ENCODE peak calls at places on chromosomes 7 and 10, in six cellular contexts. V is MM.1S, B is fibroblast of lung, O is neuronal stem cell, H is GM23248, S is neural progenitor cell. X is an unnamed sample.

GRCh38 chr10:110754375-110755120 is 110.4 kb downstream of the RBM20 start:
- DNase-seq in V (no peak), B (no peak), O (no peak), H (no peak), S (no peak), X (no peak)

GRCh38 chr10:118276203-118276602 is 65.9 kb downstream of the FAM204A start:
- DNase-seq in V (no peak), B (no peak), O (no peak), H (peak), S (no peak), X (no peak)

GRCh38 chr10:132420469-132421376 is 23.7 kb downstream of the PWWP2B start:
- DNase-seq in V (no peak), B (no peak), O (no peak), H (peak), S (no peak), X (no peak)

GRCh38 chr10:123642697-123643096 is 23.5 kb upstream of the GPR26 start:
- DNase-seq in V (no peak), B (no peak), O (no peak), H (no peak), S (no peak), X (no peak)

GRCh38 chr10:3702569-3702968 is 82.4 kb downstream of the KLF6 start:
- DNase-seq in V (no peak), B (no peak), O (no peak), H (no peak), S (no peak), X (no peak)

GRCh38 chr7:77450054-77450453 is 33.9 kb upstream of the GSAP start:
- DNase-seq in V (no peak), B (peak), O (no peak), H (peak), S (no peak), X (no peak)

GRCh38 chr10:80411267-80411668 is 2.9 kb downstream of the PRXL2A start:
- DNase-seq in V (no peak), B (no peak), O (no peak), H (no peak), S (no peak), X (no peak)

GRCh38 chr10:119291223-119291900 is 84.0 kb downstream of the GRK5 start:
- DNase-seq in V (no peak), B (no peak), O (no peak), H (no peak), S (no peak), X (no peak)

GRCh38 chr7:157502701-157503111 is 165.9 kb downstream of the DNAJB6 start:
- DNase-seq in V (no peak), B (peak), O (no peak), H (peak), S (no peak), X (no peak)

GRCh38 chr7:50312176-50312575 is 7.7 kb downstream of the IKZF1 start:
- DNase-seq in V (no peak), B (no peak), O (no peak), H (no peak), S (no peak), X (peak)

GRCh38 chr7:132251327-132251659 is 325.0 kb downstream of the PLXNA4 start:
- DNase-seq in V (no peak), B (peak), O (peak), H (no peak), S (peak), X (no peak)

GRCh38 chr10:71783917-71784678 is 10.8 kb upstream of the VSIR start:
- DNase-seq in V (no peak), B (no peak), O (no peak), H (no peak), S (no peak), X (no peak)

GRCh38 chr10:110151871-110152270 is 55.5 kb upstream of the MXI1 start:
- DNase-seq in V (no peak), B (no peak), O (peak), H (no peak), S (peak), X (no peak)

GRCh38 chr7:158569858-158570239 is 17.8 kb downstream of the PTPRN2 start:
- DNase-seq in V (no peak), B (no peak), O (no peak), H (no peak), S (no peak), X (no peak)
- H3K4me3 ChIP-seq in V (no peak), B (no peak), O (no peak), H (no peak), S (no peak), X (no peak)

GRCh38 chr10:83078645-83079044 is 1060.7 kb upstream of the GHITM start:
- DNase-seq in V (no peak), B (no peak), O (no peak), H (no peak), S (no peak), X (no peak)
- H3K9ac ChIP-seq in V (no peak), B (no peak), O (no peak), H (no peak), S (no peak), X (no peak)

GRCh38 chr7:28106316-28106957 is 74.2 kb downstream of the JAZF1 start:
- DNase-seq in V (no peak), B (peak), O (no peak), H (no peak), S (no peak), X (no peak)

GRCh38 chr7:28103984-28104628 is 76.5 kb downstream of the JAZF1 start:
- DNase-seq in V (no peak), B (peak), O (no peak), H (no peak), S (no peak), X (no peak)

GRCh38 chr7:28102778-28103177 is 77.8 kb downstream of the JAZF1 start:
- DNase-seq in V (no peak), B (peak), O (no peak), H (peak), S (no peak), X (no peak)

GRCh38 chr7:28104811-28105210 is 75.8 kb downstream of the JAZF1 start:
- DNase-seq in V (no peak), B (no peak), O (no peak), H (no peak), S (no peak), X (no peak)

GRCh38 chr7:28105234-28105633 is 75.4 kb downstream of the JAZF1 start:
- DNase-seq in V (no peak), B (no peak), O (no peak), H (no peak), S (no peak), X (no peak)
- H3K4me3 ChIP-seq in V (no peak), B (no peak), O (no peak), H (no peak), S (no peak), X (no peak)

GRCh38 chr7:150399861-150400778 is 21.0 kb downstream of the ZNF775 start:
- DNase-seq in V (no peak), B (peak), O (no peak), H (peak), S (no peak), X (no peak)
- H3K9ac ChIP-seq in V (no peak), B (no peak), O (no peak), H (no peak), S (no peak), X (no peak)

DNA sequence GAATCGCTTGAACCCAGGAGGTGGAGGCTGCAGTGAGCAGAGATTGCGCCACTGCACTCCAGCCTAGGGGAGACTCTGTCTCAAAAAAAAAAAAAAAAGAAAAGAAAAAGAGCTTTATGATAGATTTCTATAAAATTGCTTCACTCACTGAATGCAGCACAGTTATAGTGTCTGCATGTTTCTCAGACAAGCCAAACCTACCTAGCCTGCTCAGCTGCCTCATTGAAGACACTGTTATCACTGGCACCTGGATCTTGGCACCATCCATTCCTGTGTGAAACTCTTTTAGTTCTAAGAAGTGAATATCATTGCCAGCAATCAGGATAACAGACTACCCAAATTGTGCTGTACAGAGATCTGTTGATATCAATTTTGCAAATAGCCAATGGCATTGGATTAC is 16.9 kb downstream of the PDSS1 start:
- DNase-seq in V (no peak), B (no peak), O (no peak), H (no peak), S (no peak), X (no peak)
- H3K4me3 ChIP-seq in V (no peak), B (no peak), O (no peak), H (no peak), S (no peak), X (no peak)

GRCh38 chr7:52764502-52765169 is 270.8 kb upstream of the POM121L12 start:
- DNase-seq in V (no peak), B (peak), O (no peak), H (no peak), S (no peak), X (no peak)
- H3K9ac ChIP-seq in V (no peak), B (no peak), O (no peak), H (no peak), S (no peak), X (no peak)

GRCh38 chr10:129977794-129978193 is 13.7 kb upstream of the EBF3 start:
- DNase-seq in V (no peak), B (no peak), O (no peak), H (no peak), S (no peak), X (no peak)
- H3K4me3 ChIP-seq in V (no peak), B (no peak), O (no peak), H (no peak), S (no peak), X (no peak)

GRCh38 chr10:688287-688620 is 1.2 kb downstream of the DIP2C start:
- DNase-seq in V (no peak), B (no peak), O (no peak), H (peak), S (no peak), X (no peak)

GRCh38 chr10:689433-690226 is at the start of gene DIP2C:
- DNase-seq in V (no peak), B (peak), O (peak), H (peak), S (peak), X (no peak)

GRCh38 chr10:691216-691615 is 1.7 kb upstream of the DIP2C start:
- DNase-seq in V (no peak), B (no peak), O (no peak), H (no peak), S (no peak), X (no peak)

GRCh38 chr10:688621-689426 is 644 bp downstream of the DIP2C start:
- DNase-seq in V (no peak), B (peak), O (peak), H (peak), S (peak), X (no peak)

DNA sequence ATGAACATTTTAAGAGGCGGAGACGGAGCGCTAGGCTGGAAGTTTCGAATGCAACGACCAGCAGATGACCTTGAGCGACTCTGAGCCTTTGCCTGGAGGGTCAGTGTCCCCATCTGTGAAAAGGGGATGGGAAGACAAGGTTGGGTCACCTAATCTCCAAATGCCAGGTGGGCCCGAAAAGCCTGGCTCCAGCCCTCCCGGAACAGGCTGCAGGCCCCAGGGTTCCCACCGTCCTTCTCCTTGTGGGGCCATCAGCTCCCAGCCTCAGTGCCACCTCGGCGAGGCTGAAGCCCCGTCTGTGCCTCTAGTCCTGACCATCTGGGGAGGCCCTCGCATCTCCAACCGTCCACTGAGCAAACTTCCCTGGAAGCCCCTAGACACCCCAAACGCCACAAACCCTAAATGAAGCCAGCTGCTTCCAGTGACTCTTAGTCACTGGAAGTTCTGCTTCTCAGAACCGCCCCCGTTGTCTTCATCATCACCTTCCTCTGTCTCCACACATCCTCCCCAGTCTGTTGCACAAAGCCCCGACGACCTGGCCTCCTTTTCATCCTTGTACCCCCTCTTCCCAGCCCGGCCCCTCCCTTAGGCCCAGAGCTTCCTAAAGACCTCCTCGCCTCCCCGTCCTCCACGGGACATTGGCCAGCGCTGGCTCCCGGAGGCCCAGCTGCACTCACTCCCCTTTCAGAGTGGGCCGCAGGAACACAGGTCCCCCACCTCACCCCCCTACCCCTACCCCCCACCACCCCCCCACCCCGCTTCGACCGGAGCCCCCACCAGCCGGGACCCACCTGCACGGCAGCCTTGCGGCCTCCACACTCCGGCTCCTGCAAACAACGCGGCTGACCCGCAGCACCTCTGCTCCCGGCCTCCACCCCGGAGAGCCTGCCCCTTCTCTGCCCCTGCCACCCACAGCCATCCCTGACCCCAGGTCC is 1.0 kb upstream of the DIP2C start:
- DNase-seq in V (no peak), B (peak), O (no peak), H (peak), S (no peak), X (no peak)
- H3K9ac ChIP-seq in V (no peak), B (peak), O (no peak), H (peak), S (no peak), X (no peak)

GRCh38 chr7:2715341-2716231 is 27.6 kb downstream of the AMZ1 start:
- DNase-seq in V (peak), B (no peak), O (no peak), H (no peak), S (no peak), X (peak)
- H3K4me3 ChIP-seq in V (no peak), B (no peak), O (no peak), H (no peak), S (no peak), X (no peak)

X was measured in Karpas-422.